ENCODE peak calls at places on chromosomes 1 and 21, in eight cellular contexts. Y, O, K, G, S, Z, V and J are unnamed samples.

GRCh38 chr1:163820748-163821147 is 499.0 kb downstream of the NUF2 start:
- DNase-seq in Y (no peak), O (no peak), K (no peak), G (no peak), S (no peak), Z (no peak), V (no peak), J (no peak)

GRCh38 chr1:32494196-32494595 is 29.3 kb downstream of the ZBTB8B start:
- DNase-seq in Y (no peak), O (no peak), K (no peak), G (no peak), S (no peak), Z (no peak), V (no peak), J (no peak)

GRCh38 chr1:66705100-66705499 is 47.2 kb upstream of the DYNLT5 start:
- DNase-seq in Y (no peak), O (no peak), K (no peak), G (no peak), S (no peak), Z (no peak), V (no peak), J (no peak)

GRCh38 chr1:1157426-1157913 is 16.2 kb upstream of the TTLL10 start:
- DNase-seq in Y (peak), O (peak), K (peak), G (peak), S (peak), Z (peak), V (no peak), J (no peak)

GRCh38 chr1:153520818-153521476 is 14.8 kb downstream of the S100A6 start:
- DNase-seq in Y (no peak), O (no peak), K (no peak), G (no peak), S (no peak), Z (no peak), V (no peak), J (no peak)

GRCh38 chr21:29436143-29436542 is 137.4 kb downstream of the BACH1 start:
- DNase-seq in Y (no peak), O (no peak), K (peak), G (no peak), S (no peak), Z (no peak), V (peak), J (no peak)

GRCh38 chr1:172230526-172230925 is 190.0 kb upstream of the C1orf105 start:
- DNase-seq in Y (no peak), O (no peak), K (no peak), G (no peak), S (no peak), Z (no peak), V (no peak), J (no peak)

GRCh38 chr1:30740952-30741894 is 16.4 kb downstream of the LAPTM5 start:
- DNase-seq in Y (no peak), O (peak), K (no peak), G (no peak), S (no peak), Z (no peak), V (no peak), J (no peak)

GRCh38 chr21:44752701-44753235 is 41.4 kb upstream of the TSPEAR start:
- DNase-seq in Y (no peak), O (peak), K (no peak), G (no peak), S (peak), Z (no peak), V (no peak), J (no peak)

GRCh38 chr21:44985441-44986401 is 45.9 kb downstream of the SLX9 start:
- DNase-seq in Y (no peak), O (no peak), K (no peak), G (no peak), S (peak), Z (no peak), V (no peak), J (no peak)

DNA sequence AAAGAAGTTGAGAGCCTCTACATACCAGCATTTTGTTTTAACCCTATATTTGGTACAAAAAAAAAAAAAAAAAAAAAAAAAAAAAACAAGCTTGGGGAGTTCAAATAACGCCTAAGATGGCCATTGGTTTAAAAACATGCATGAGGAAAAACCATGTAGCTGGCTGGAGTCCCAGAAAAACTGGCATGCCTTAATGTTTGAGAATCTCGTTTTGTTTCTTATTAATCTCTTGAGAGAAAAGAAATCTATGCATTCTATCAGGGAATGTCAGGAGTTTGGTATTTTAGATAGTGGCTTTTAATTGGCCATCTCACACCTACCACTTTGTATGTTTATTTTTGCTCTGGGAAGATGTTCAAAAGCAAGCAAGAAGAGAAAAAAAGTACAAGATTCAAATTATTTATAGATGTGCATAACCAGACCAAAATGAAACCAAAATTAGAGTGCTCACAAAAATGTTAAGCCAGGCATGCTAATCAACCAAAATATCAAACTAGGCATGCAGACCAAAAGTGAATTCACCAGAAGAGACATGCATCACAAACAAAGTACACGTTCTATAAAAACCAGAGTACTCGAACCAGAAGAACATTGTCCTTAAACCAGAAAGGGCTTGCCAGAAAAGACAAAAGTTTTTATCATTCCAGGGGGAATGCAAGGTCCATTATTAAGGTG is 156.6 kb downstream of the AK5 start:
- DNase-seq in Y (no peak), O (no peak), K (no peak), G (no peak), S (no peak), Z (no peak), V (no peak), J (no peak)
- H3K27ac ChIP-seq in Y (no peak), O (no peak), K (no peak), G (no peak), S (peak), Z (peak), V (no peak), J (peak)

DNA sequence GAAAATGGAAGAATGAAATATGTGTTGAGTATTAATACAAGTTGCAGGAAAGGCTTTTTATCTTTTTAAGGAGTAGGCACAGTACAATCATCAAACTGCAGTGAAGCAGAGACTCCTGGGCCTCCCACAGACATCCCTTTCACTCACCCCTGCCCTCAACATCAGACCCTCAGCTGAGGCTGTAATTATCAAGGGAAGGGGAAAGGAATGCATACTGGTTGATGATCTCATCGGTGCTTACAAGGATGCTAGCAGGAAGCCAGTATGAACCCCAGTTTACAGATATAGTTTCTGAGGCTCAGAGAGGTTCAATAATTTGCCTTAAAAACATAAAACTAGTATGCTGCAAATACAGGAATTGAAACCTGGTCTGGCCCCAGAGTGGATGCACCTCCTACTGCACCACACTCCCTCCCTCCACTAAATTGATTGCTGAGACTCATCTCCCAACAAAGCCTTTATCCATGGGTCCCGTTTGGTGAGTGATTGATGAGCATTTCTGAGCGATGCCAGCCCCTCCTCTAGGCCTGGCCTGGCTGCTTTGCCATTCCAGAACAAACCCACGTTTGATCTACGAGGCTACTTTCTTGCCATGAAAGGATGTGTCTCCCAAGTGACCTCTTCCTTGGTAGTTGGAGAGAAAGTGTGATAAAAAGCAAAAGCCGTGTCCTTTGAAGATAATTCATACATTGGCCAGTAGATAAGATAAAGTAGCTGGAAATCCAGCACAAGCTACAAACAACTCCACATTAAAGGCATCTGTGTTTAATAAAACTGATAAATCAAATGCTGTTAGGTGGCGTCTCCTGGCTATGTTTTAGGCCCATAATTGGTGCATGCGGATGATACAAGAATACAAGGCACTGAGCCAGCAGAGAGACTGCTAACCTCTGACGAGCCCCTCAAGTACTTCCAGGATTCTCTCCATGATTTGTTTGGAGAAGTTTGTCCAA is 233.9 kb upstream of the CAMK1G start:
- DNase-seq in Y (no peak), O (no peak), K (no peak), G (peak), S (no peak), Z (no peak), V (no peak), J (no peak)
- H3K27ac ChIP-seq in Y (no peak), O (no peak), K (no peak), G (no peak), S (no peak), Z (no peak), V (no peak), J (no peak)

GRCh38 chr1:18794561-18794960 is 64.9 kb downstream of the TAS1R2 start:
- DNase-seq in Y (no peak), O (no peak), K (no peak), G (peak), S (no peak), Z (no peak), V (no peak), J (no peak)

GRCh38 chr1:18793164-18793563 is 66.3 kb downstream of the TAS1R2 start:
- DNase-seq in Y (no peak), O (no peak), K (no peak), G (no peak), S (no peak), Z (no peak), V (no peak), J (no peak)

GRCh38 chr1:18794066-18794465 is 65.4 kb downstream of the TAS1R2 start:
- DNase-seq in Y (no peak), O (no peak), K (no peak), G (no peak), S (no peak), Z (no peak), V (no peak), J (no peak)

GRCh38 chr1:18795002-18795689 is 64.3 kb downstream of the TAS1R2 start:
- DNase-seq in Y (no peak), O (no peak), K (no peak), G (peak), S (no peak), Z (no peak), V (no peak), J (no peak)

GRCh38 chr1:18792747-18793146 is 66.7 kb downstream of the TAS1R2 start:
- DNase-seq in Y (no peak), O (no peak), K (no peak), G (no peak), S (no peak), Z (no peak), V (no peak), J (no peak)
- H3K27ac ChIP-seq in Y (no peak), O (no peak), K (no peak), G (no peak), S (no peak), Z (no peak), V (no peak), J (no peak)

GRCh38 chr1:26752519-26752918 is 35.2 kb upstream of the PIGV start:
- DNase-seq in Y (no peak), O (no peak), K (no peak), G (no peak), S (no peak), Z (no peak), V (no peak), J (no peak)
- H3K27ac ChIP-seq in Y (no peak), O (peak), K (no peak), G (peak), S (no peak), Z (peak), V (no peak), J (no peak)

GRCh38 chr21:35256468-35256988 is 207.4 kb upstream of the RUNX1 start:
- DNase-seq in Y (peak), O (peak), K (no peak), G (peak), S (peak), Z (peak), V (no peak), J (no peak)

GRCh38 chr21:35249636-35250035 is 200.5 kb upstream of the RUNX1 start:
- DNase-seq in Y (no peak), O (peak), K (no peak), G (no peak), S (no peak), Z (no peak), V (no peak), J (no peak)

GRCh38 chr21:35254006-35254751 is 205.1 kb upstream of the RUNX1 start:
- DNase-seq in Y (no peak), O (no peak), K (no peak), G (no peak), S (no peak), Z (no peak), V (no peak), J (no peak)

GRCh38 chr21:35254752-35255138 is 205.6 kb upstream of the RUNX1 start:
- DNase-seq in Y (no peak), O (no peak), K (no peak), G (no peak), S (no peak), Z (no peak), V (no peak), J (no peak)

GRCh38 chr21:35252831-35253230 is 203.7 kb upstream of the RUNX1 start:
- DNase-seq in Y (no peak), O (no peak), K (no peak), G (no peak), S (no peak), Z (no peak), V (no peak), J (no peak)
- H3K27ac ChIP-seq in Y (no peak), O (no peak), K (no peak), G (no peak), S (no peak), Z (no peak), V (no peak), J (no peak)

GRCh38 chr1:25703671-25704637 is 87.4 kb downstream of the MAN1C1 start:
- DNase-seq in Y (no peak), O (no peak), K (no peak), G (no peak), S (no peak), Z (no peak), V (peak), J (no peak)
- H3K27ac ChIP-seq in Y (no peak), O (no peak), K (no peak), G (peak), S (no peak), Z (no peak), V (no peak), J (no peak)

GRCh38 chr1:167288390-167289062 is 67.8 kb downstream of the POU2F1 start:
- DNase-seq in Y (no peak), O (no peak), K (no peak), G (no peak), S (no peak), Z (no peak), V (no peak), J (no peak)
- H3K27ac ChIP-seq in Y (no peak), O (no peak), K (no peak), G (no peak), S (no peak), Z (no peak), V (no peak), J (no peak)

DNA sequence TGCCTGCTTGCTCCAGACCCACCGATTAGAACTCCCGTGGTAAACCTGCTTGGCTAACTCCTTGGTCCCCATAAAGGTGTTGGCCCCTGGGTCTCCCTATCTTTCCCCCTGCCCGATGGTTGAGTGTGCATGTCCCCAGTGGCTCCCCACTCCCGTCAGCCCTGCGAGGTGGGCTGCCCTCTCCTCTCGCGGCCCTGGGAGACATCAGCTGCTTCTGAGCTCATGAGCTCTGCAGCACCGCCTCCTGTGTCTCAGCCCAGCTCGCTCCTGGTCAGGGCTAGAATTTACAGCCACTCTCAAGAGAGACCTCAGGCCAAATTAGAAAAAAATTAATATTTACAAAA is 15.9 kb upstream of the ZBTB21 start:
- DNase-seq in Y (no peak), O (no peak), K (no peak), G (no peak), S (no peak), Z (no peak), V (no peak), J (no peak)
- H3K27ac ChIP-seq in Y (no peak), O (no peak), K (no peak), G (no peak), S (no peak), Z (no peak), V (no peak), J (no peak)

GRCh38 chr1:94322696-94323095 is 85.3 kb upstream of the ARHGAP29 start:
- DNase-seq in Y (no peak), O (peak), K (no peak), G (no peak), S (no peak), Z (no peak), V (no peak), J (no peak)
- H3K27ac ChIP-seq in Y (no peak), O (peak), K (no peak), G (no peak), S (no peak), Z (no peak), V (no peak), J (no peak)

GRCh38 chr1:39727932-39728317 is 10.8 kb upstream of the PPIE start:
- DNase-seq in Y (no peak), O (no peak), K (no peak), G (no peak), S (no peak), Z (no peak), V (no peak), J (no peak)

GRCh38 chr1:39729030-39729429 is 9.7 kb upstream of the PPIE start:
- DNase-seq in Y (no peak), O (no peak), K (no peak), G (no peak), S (no peak), Z (no peak), V (no peak), J (no peak)

GRCh38 chr1:39726600-39726999 is 12.1 kb upstream of the PPIE start:
- DNase-seq in Y (no peak), O (no peak), K (no peak), G (no peak), S (no peak), Z (no peak), V (no peak), J (no peak)

GRCh38 chr1:39729842-39730241 is 8.8 kb upstream of the PPIE start:
- DNase-seq in Y (no peak), O (no peak), K (no peak), G (no peak), S (no peak), Z (no peak), V (no peak), J (no peak)

DNA sequence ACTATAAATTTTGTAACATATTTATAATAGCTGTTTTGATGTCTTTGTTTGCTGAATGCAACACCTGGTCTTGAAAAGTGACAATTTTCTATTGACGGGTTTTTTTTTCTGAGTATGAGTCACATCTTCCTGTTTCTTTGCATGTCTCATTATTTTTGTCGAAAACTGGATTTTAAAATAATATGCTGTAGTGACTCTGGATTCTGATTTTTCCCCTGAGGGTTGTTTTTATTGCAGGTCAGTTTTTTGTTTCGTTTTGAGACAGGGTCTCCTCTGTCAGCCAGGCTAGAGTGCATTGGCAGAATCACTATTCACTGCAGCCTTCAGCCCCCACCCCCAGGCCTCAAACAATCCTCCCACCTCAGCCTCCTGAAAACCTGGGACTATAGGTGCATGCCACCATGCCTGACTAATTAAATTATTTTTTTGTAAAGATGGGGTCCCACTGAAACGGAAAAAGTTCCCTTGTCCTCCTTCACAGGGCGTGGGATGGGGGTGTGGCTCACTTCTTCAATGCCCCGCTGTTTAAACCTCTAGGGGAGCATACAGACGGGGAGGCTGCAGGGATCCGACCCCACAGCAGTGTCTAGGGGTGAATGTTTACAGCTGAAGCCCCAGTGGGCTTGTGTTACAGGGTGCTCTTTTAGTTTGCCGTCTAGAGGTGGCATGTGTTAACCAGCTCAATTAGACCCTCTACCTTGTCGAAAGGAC is 11.3 kb upstream of the PPIE start:
- DNase-seq in Y (no peak), O (no peak), K (no peak), G (no peak), S (no peak), Z (no peak), V (no peak), J (no peak)
- H3K27ac ChIP-seq in Y (no peak), O (no peak), K (no peak), G (no peak), S (no peak), Z (no peak), V (no peak), J (no peak)